ENCODE peak calls at places on chromosomes 11 and 22, in seven cellular contexts. One of them, this sample, is unnamed.

GRCh38 chr11:2123628-2123960 is 15.6 kb downstream of the IGF2 start:
- DNase-seq in HCT116: no peak
- DNase-seq in GM04504: no peak
- DNase-seq in left colon: no peak
- DNase-seq in GM12864: no peak
- DNase-seq in ovary: no peak
- DNase-seq in renal cortical epithelial cell: no peak
- DNase-seq in this sample: no peak

GRCh38 chr11:69969890-69970784 is 108.0 kb upstream of the ANO1 start:
- DNase-seq in HCT116: no peak
- DNase-seq in GM04504: no peak
- DNase-seq in left colon: no peak
- DNase-seq in GM12864: no peak
- DNase-seq in ovary: no peak
- DNase-seq in renal cortical epithelial cell: no peak
- DNase-seq in this sample: no peak

GRCh38 chr22:43891360-43892182 is at the start of gene PNPLA5:
- DNase-seq in HCT116: no peak
- DNase-seq in GM04504: no peak
- DNase-seq in left colon: no peak
- DNase-seq in GM12864: no peak
- DNase-seq in ovary: no peak
- DNase-seq in renal cortical epithelial cell: no peak
- DNase-seq in this sample: no peak

GRCh38 chr22:31743871-31744270 is 6.1 kb downstream of the PRR14L start:
- DNase-seq in HCT116: no peak
- DNase-seq in GM04504: no peak
- DNase-seq in left colon: no peak
- DNase-seq in GM12864: no peak
- DNase-seq in ovary: no peak
- DNase-seq in renal cortical epithelial cell: no peak
- DNase-seq in this sample: no peak

GRCh38 chr11:46597155-46597554 is 3.3 kb upstream of the AMBRA1 start:
- DNase-seq in HCT116: no peak
- DNase-seq in GM04504: no peak
- DNase-seq in left colon: no peak
- DNase-seq in GM12864: no peak
- DNase-seq in ovary: no peak
- DNase-seq in renal cortical epithelial cell: no peak
- DNase-seq in this sample: no peak

GRCh38 chr11:61797263-61797944 is 4.7 kb downstream of the FEN1 start:
- DNase-seq in HCT116: peak; percentile 76
- DNase-seq in GM04504: peak; percentile 71
- DNase-seq in left colon: peak; percentile 65
- DNase-seq in GM12864: peak; percentile 61
- DNase-seq in ovary: peak; percentile 70
- DNase-seq in renal cortical epithelial cell: peak; percentile 84
- DNase-seq in this sample: peak; percentile 62

GRCh38 chr11:29024386-29024785 is 916.2 kb downstream of the METTL15 start:
- DNase-seq in HCT116: no peak
- DNase-seq in GM04504: no peak
- DNase-seq in left colon: no peak
- DNase-seq in GM12864: no peak
- DNase-seq in ovary: no peak
- DNase-seq in renal cortical epithelial cell: no peak
- DNase-seq in this sample: no peak

GRCh38 chr11:1852885-1853284 is at the start of gene LSP1:
- DNase-seq in HCT116: no peak
- DNase-seq in GM04504: no peak
- DNase-seq in left colon: peak; percentile 62
- DNase-seq in GM12864: peak; percentile 96
- DNase-seq in ovary: no peak
- DNase-seq in renal cortical epithelial cell: no peak
- DNase-seq in this sample: no peak

GRCh38 chr11:106840146-106840545 is 178.1 kb downstream of the GUCY1A2 start:
- DNase-seq in HCT116: no peak
- DNase-seq in GM04504: no peak
- DNase-seq in left colon: no peak
- DNase-seq in GM12864: no peak
- DNase-seq in ovary: no peak
- DNase-seq in renal cortical epithelial cell: no peak
- DNase-seq in this sample: no peak